ENCODE peak calls at places on chromosomes 13 and 19, in six cellular contexts. E is effector memory CD4-positive, alpha-beta T cell; J is fibroblast of villous mesenchyme; P is MM.1S; C is Karpas-422; B is cardiac fibroblast. U is an unnamed sample.

GRCh38 chr19:48858984-48859710 is 9.3 kb downstream of the PLEKHA4 start:
- DNase-seq in B (no peak), E (peak; percentile 68), P (no peak), J (no peak), C (peak; percentile 75), U (no peak)

GRCh38 chr13:31172535-31172934 is 10.8 kb upstream of the HSPH1 start:
- DNase-seq in B (peak; percentile 94), J (peak; percentile 65), C (no peak), P (no peak), E (no peak), U (peak; percentile 80)

GRCh38 chr13:44759222-44759721 is 183.1 kb upstream of the TSC22D1 start:
- DNase-seq in E (no peak), J (no peak), B (no peak), C (no peak), P (no peak), U (no peak)

GRCh38 chr13:31674056-31674455 is 65.3 kb upstream of the RXFP2 start:
- DNase-seq in B (peak; percentile 59), C (no peak), J (peak; percentile 5), E (no peak), P (no peak), U (no peak)

GRCh38 chr13:35930665-35931631 is 200.2 kb downstream of the DCLK1 start:
- DNase-seq in B (no peak), C (no peak), E (no peak), P (peak; percentile 76), J (peak; percentile 51), U (no peak)

GRCh38 chr13:62551588-62551987 is 1135.9 kb upstream of the PCDH20 start:
- DNase-seq in B (no peak), E (no peak), P (no peak), C (no peak), J (no peak), U (no peak)

GRCh38 chr13:60267498-60268202 is 103.9 kb upstream of the DIAPH3 start:
- DNase-seq in P (no peak), J (no peak), B (peak; percentile 1), E (no peak), C (peak; percentile 66), U (no peak)

GRCh38 chr19:36514012-36514612 is 14.0 kb downstream of the ZNF260 start:
- DNase-seq in E (no peak), B (no peak), J (peak; percentile 1), P (no peak), C (no peak), U (no peak)

GRCh38 chr13:61255035-61255796 is 160.4 kb downstream of the PCDH20 start:
- DNase-seq in J (no peak), P (no peak), C (peak; percentile 53), E (no peak), B (peak; percentile 8), U (no peak)

DNA sequence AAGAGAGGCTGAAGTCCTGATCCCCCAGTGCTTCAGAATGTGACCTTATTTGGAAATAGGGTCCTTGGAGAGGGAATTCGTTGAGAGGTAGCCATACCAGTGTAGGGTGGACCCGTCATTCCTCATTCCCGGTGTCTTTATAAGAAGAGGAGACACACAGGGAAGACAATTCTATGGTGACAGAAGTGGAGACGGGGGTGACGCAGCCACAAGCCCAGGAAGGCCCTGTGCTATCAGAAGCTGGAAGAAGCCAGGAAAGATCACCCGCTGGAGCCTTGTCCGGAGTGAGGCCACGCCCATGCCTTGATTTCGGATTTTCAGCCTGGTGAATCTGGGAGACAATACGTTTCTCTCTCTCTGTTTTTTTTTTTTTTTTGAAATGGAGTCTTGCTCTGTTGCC is 2.6 kb upstream of the MYPOP start:
- DNase-seq in J (no peak), P (no peak), C (no peak), E (no peak), B (no peak), U (no peak)
- H3K4me3 ChIP-seq in J (no peak overlapping the region), P (no peak overlapping the region), C (no peak overlapping the region), E (no peak overlapping the region), B (no peak overlapping the region), U (no peak overlapping the region)

DNA sequence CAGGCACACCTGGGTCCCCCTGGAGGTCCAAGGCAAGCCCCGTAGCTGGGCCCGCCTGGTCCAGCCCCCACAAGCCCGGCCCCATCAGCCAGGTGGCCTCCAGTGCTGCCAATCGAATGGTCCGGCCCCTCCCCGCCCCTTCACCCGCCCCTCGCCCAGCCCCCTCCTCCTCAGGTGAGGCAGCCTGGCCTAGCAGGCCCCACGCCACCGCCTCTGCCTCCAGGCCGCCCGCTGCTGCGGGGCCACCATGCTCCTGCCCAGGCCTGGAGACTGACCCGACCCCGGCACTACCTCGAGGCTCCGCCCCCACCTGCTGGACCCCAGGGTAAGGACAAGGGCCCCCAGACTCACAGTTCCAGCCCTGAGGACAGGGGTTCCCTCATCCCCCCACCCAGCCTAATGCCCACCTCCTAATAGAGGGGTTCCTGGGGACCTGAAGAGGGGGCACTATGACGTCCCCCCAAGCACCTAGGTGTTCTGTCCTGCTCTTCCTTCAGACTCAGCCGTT is at the start of gene HPN:
- DNase-seq in J (no peak), C (no peak), E (no peak), P (no peak), B (no peak), U (no peak)
- H3K4me3 ChIP-seq in J (no peak within 1 kb of the TSS), C (no peak within 1 kb of the TSS), E (peak within 1 kb of the TSS; percentile 53), P (no peak within 1 kb of the TSS), B (no peak within 1 kb of the TSS), U (no peak within 1 kb of the TSS)

DNA sequence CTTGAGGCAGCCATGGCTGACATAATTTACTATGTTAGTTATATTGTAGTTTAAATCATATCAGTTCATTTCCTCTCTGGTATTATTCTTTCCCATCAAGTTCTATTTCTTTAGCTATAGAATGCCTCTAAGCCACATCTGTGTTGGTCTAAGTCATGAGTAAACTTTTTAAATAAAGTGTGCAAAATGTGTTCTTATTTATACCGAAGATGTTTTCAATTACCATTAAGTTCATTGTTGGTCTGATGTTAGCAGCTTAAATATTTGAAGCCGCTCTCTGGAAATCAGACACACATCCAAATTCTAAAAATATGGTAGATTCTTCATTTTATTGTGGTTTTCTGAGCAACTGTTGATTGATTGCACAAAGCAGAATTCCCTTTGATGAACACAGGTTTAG is 393.8 kb downstream of the GPC6 start:
- DNase-seq in J (no peak), P (no peak), E (no peak), C (no peak), B (no peak), U (no peak)
- H3K4me3 ChIP-seq in J (no peak overlapping the region), P (no peak overlapping the region), E (no peak overlapping the region), C (no peak overlapping the region), B (no peak overlapping the region), U (no peak overlapping the region)

DNA sequence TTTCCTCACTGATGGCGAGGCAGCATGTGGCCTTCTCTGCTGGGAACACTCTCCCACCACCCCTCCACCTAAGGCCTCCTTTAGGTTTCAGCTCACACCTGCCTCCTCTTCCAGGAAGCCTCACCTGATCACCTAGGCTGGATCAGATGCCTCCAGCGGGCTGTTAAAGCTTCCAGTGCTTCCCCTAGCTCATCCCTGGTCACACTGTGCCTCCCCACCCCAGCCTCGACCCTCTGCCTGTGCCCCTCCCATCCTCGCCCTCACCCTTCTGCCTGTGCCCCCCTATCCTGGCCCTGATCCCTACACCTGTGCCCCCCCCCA is 33.8 kb downstream of the MAP4K1 start:
- DNase-seq in B (no peak), P (no peak), E (no peak), J (no peak), C (no peak), U (no peak)
- H3K4me3 ChIP-seq in B (no peak overlapping the region), P (no peak overlapping the region), E (no peak overlapping the region), J (no peak overlapping the region), C (no peak overlapping the region), U (no peak overlapping the region)

GRCh38 chr19:18541258-18541991 is 1.9 kb downstream of the FKBP8 start:
- DNase-seq in J (no peak), B (no peak), E (no peak), C (no peak), P (no peak), U (no peak)
- H3K4me3 ChIP-seq in J (no peak overlapping the region), B (no peak overlapping the region), E (no peak overlapping the region), C (no peak overlapping the region), P (no peak overlapping the region), U (peak overlapping the region; percentile 62)

DNA sequence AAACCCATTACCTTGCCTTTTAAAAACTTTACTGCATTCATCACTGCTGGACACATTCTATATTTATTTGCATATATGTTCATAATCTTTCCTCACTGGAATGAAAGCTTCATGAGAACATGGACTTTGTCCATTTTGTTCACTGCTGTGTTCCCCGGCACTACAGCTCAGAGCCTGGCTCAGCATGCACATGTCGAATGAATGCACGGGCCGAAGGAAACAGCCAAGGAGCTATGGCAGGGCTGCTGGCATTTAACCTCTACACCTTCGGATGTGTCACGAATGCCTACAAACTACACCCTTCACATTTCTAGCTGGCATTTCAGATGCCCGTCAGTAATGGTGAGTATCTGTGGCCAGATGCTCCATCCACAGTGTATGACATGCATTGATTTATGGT is 7.6 kb downstream of the MTIF3 start:
- DNase-seq in C (no peak), J (no peak), P (no peak), B (no peak), E (no peak), U (no peak)
- H3K4me3 ChIP-seq in C (no peak overlapping the region), J (no peak overlapping the region), P (no peak overlapping the region), B (no peak overlapping the region), E (no peak overlapping the region), U (no peak overlapping the region)

GRCh38 chr13:43058836-43059235 is 35.5 kb downstream of the DNAJC15 start:
- DNase-seq in P (no peak), C (no peak), E (no peak), B (peak; percentile 62), J (peak; percentile 65), U (no peak)
- H3K4me3 ChIP-seq in P (no peak overlapping the region), C (no peak overlapping the region), E (no peak overlapping the region), B (no peak overlapping the region), J (peak overlapping the region; percentile 23), U (no peak overlapping the region)